ENCODE peak calls at places on chromosome 17, in four cellular contexts. G, P, C and V are unnamed samples.

GRCh38 chr17:29243792-29244191 is 2.9 kb upstream of the CRYBA1 start:
- DNase-seq in G (no peak), P (no peak), C (no peak), V (no peak)

GRCh38 chr17:57619061-57619937 is 125.8 kb downstream of the CCDC182 start:
- DNase-seq in G (no peak), P (no peak), C (no peak), V (no peak)

GRCh38 chr17:16919663-16920627 is 52.0 kb downstream of the TNFRSF13B start:
- DNase-seq in G (peak), P (peak), C (no peak), V (peak)

GRCh38 chr17:37610971-37611370 is 1.8 kb upstream of the SYNRG start:
- DNase-seq in G (no peak), P (no peak), C (no peak), V (no peak)

GRCh38 chr17:38453951-38454421 is 25.7 kb downstream of the ARHGAP23 start:
- DNase-seq in G (no peak), P (no peak), C (no peak), V (no peak)

GRCh38 chr17:72518810-72519597 is 398.2 kb downstream of the SOX9 start:
- DNase-seq in G (no peak), P (no peak), C (no peak), V (no peak)

GRCh38 chr17:32486091-32486700 is 597 bp upstream of the CDK5R1 start:
- DNase-seq in G (peak), P (no peak), C (peak), V (peak)

GRCh38 chr17:48724241-48725004 is 1.4 kb downstream of the PRAC2 start:
- DNase-seq in G (peak), P (no peak), C (no peak), V (no peak)

GRCh38 chr17:41131979-41132378 is 8.0 kb upstream of the KRTAP4-12 start:
- DNase-seq in G (no peak), P (no peak), C (no peak), V (no peak)

GRCh38 chr17:31521632-31522283 is 130.3 kb downstream of the RAB11FIP4 start:
- DNase-seq in G (no peak), P (no peak), C (no peak), V (no peak)

GRCh38 chr17:6509295-6509771 is 47.0 kb downstream of the PITPNM3 start:
- DNase-seq in G (no peak), P (no peak), C (no peak), V (no peak)

GRCh38 chr17:16459850-16460550 is 32.0 kb downstream of the LRRC75A start:
- DNase-seq in G (no peak), P (no peak), C (no peak), V (no peak)

GRCh38 chr17:77528516-77529327 is 388.0 kb downstream of the SEC14L1 start:
- DNase-seq in G (no peak), P (no peak), C (no peak), V (no peak)

GRCh38 chr17:26731005-26731921 is 562.7 kb upstream of the WSB1 start:
- DNase-seq in G (no peak), P (peak), C (no peak), V (no peak)

GRCh38 chr17:56169621-56170020 is 16.3 kb downstream of the ANKFN1 start:
- DNase-seq in G (no peak), P (no peak), C (no peak), V (no peak)

GRCh38 chr17:7484964-7485377 is 805 bp downstream of the POLR2A start:
- DNase-seq in G (no peak), P (no peak), C (no peak), V (no peak)

GRCh38 chr17:77400445-77400870 is 259.7 kb downstream of the SEC14L1 start:
- DNase-seq in G (no peak), P (no peak), C (no peak), V (no peak)

GRCh38 chr17:53749178-53749577 is 73.5 kb upstream of the KIF2B start:
- DNase-seq in G (no peak), P (no peak), C (no peak), V (no peak)

GRCh38 chr17:8186787-8187516 is 3.0 kb downstream of the BORCS6 start:
- DNase-seq in G (peak), P (no peak), C (peak), V (peak)

GRCh38 chr17:1764274-1764673 is 2.4 kb downstream of the SERPINF1 start:
- DNase-seq in G (peak), P (no peak), C (no peak), V (peak)
- H3K27ac ChIP-seq in G (peak), P (peak), C (no peak), V (peak)

GRCh38 chr17:44223574-44224046 is 4.1 kb upstream of the UBTF start:
- DNase-seq in G (peak), P (no peak), C (no peak), V (no peak)

GRCh38 chr17:44222112-44222869 is 2.8 kb upstream of the UBTF start:
- DNase-seq in G (peak), P (no peak), C (peak), V (no peak)

GRCh38 chr17:44221072-44221861 is 1.8 kb upstream of the UBTF start:
- DNase-seq in G (peak), P (no peak), C (peak), V (peak)

GRCh38 chr17:44220211-44221071 is 966 bp upstream of the UBTF start:
- DNase-seq in G (peak), P (no peak), C (no peak), V (no peak)

DNA sequence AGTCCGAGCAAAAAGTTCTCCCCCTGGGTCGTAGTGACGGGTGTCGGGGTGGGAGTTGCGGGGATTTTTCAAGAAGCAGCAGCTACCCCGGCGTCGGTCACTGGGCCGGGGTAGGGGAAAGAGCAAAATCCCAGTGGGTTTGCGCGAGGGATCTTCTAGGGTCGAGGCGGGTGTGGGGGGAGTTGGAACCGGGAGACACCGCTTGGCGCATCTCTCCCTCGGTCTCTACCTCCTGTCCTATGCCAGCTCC is 2.3 kb upstream of the UBTF start:
- DNase-seq in G (no peak), P (no peak), C (no peak), V (no peak)
- H3K27ac ChIP-seq in G (peak), P (peak), C (peak), V (peak)

DNA sequence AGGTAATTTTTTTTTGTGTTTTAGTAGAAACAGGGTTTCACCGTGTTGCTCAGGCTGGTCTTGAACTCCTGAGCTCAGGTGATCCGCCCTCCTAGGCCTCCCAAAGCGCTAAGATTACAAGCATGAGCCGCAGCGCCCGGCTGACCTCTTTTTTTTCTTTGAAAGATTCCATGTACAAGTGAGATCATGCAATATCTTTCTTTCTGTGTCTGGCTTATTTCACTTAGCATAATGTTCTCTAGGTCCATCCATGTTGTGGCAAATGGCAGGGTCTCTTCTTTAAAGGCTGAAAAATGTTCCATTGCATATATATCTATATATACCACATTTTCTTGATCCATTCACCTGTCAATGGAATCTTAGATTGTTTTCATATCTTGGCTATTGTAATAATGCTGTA is 255.0 kb upstream of the MYOCD start:
- DNase-seq in G (no peak), P (no peak), C (no peak), V (no peak)
- H3K27ac ChIP-seq in G (no peak), P (no peak), C (no peak), V (no peak)

GRCh38 chr17:74135391-74136167 is 67.9 kb upstream of the RPL38 start:
- DNase-seq in G (no peak), P (no peak), C (no peak), V (no peak)
- H3K27ac ChIP-seq in G (no peak), P (no peak), C (no peak), V (no peak)

DNA sequence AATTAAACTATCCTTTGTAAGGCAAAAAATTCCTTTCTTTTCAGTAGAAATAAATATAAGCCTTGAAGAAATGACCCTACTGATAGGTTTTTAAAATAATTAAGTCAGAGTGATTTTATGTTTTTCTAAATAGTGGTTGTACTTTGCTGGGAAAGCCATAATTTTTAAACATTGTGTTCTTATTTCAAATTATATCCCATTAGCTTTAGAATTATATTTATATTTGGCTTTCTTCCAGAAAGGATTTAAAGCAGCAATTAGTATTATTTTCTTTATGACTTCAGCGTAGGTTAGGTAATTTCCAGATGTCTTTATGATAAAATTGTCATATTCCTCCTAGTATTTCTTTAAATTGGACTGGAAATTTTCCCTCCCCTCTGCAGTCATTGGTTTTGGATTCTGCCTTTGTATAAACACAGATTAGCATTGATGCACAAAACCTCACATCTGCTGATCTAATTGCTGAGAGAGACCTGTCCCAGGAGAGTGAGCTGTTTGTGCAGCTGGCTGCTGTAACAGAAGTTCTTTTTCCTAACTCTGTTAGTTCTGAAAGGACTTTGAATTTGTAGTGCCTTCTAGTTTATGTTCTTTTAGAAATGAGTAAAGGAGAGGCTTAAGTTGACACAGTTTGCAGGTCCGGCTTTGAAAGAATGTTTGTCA is 45.3 kb upstream of the KPNB1 start:
- DNase-seq in G (peak), P (no peak), C (no peak), V (no peak)
- H3K27ac ChIP-seq in G (peak), P (no peak), C (no peak), V (peak)

GRCh38 chr17:81221842-81222619 is 734 bp downstream of the CEP131 start:
- DNase-seq in G (no peak), P (no peak), C (no peak), V (no peak)

GRCh38 chr17:81222620-81222905 is 202 bp downstream of the CEP131 start:
- DNase-seq in G (no peak), P (no peak), C (no peak), V (no peak)

GRCh38 chr17:81221371-81221841 is 1.4 kb downstream of the CEP131 start:
- DNase-seq in G (no peak), P (no peak), C (no peak), V (no peak)

GRCh38 chr17:81222906-81223757 is at the start of gene CEP131:
- DNase-seq in G (peak), P (no peak), C (peak), V (peak)

GRCh38 chr17:81223758-81224122 is 975 bp upstream of the CEP131 start:
- DNase-seq in G (no peak), P (no peak), C (no peak), V (no peak)
- H3K27ac ChIP-seq in G (peak), P (peak), C (no peak), V (no peak)

GRCh38 chr17:62216847-62217246 is 151.8 kb upstream of the MED13 start:
- DNase-seq in G (no peak), P (no peak), C (no peak), V (no peak)

GRCh38 chr17:62219500-62219899 is 154.4 kb upstream of the MED13 start:
- DNase-seq in G (no peak), P (no peak), C (no peak), V (no peak)
- H3K27ac ChIP-seq in G (no peak), P (no peak), C (no peak), V (no peak)

GRCh38 chr17:2388020-2388704 is 12.7 kb downstream of the MNT start:
- DNase-seq in G (no peak), P (no peak), C (no peak), V (no peak)
- H3K27ac ChIP-seq in G (no peak), P (no peak), C (no peak), V (no peak)

DNA sequence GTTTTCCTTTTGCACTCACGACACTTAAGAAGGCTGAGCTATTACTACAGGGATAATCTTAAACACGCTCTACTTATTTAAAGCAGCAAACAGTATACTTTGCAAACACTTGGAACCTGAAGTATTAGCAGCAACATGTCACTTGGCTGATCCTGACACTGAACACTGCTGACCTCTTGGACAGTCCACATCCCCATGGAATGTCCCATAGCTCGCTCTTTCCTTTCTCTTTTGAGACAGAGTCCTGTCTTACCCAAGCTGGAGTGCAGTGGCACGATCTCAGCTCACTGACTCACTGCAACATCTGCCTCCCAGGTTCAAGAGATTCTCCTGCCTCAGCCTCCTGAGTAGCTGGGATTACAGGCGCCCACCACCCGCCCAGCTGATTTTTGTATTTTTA is 26.4 kb downstream of the SMYD4 start:
- DNase-seq in G (no peak), P (no peak), C (no peak), V (no peak)
- H3K27ac ChIP-seq in G (no peak), P (no peak), C (no peak), V (no peak)

GRCh38 chr17:67479119-67479517 is 102.0 kb downstream of the PITPNC1 start:
- DNase-seq in G (no peak), P (no peak), C (no peak), V (no peak)

GRCh38 chr17:67477687-67478086 is 100.6 kb downstream of the PITPNC1 start:
- DNase-seq in G (no peak), P (no peak), C (no peak), V (no peak)

GRCh38 chr17:67475161-67475887 is 98.2 kb downstream of the PITPNC1 start:
- DNase-seq in G (peak), P (no peak), C (peak), V (peak)

GRCh38 chr17:67476787-67477335 is 99.8 kb downstream of the PITPNC1 start:
- DNase-seq in G (no peak), P (no peak), C (no peak), V (no peak)

DNA sequence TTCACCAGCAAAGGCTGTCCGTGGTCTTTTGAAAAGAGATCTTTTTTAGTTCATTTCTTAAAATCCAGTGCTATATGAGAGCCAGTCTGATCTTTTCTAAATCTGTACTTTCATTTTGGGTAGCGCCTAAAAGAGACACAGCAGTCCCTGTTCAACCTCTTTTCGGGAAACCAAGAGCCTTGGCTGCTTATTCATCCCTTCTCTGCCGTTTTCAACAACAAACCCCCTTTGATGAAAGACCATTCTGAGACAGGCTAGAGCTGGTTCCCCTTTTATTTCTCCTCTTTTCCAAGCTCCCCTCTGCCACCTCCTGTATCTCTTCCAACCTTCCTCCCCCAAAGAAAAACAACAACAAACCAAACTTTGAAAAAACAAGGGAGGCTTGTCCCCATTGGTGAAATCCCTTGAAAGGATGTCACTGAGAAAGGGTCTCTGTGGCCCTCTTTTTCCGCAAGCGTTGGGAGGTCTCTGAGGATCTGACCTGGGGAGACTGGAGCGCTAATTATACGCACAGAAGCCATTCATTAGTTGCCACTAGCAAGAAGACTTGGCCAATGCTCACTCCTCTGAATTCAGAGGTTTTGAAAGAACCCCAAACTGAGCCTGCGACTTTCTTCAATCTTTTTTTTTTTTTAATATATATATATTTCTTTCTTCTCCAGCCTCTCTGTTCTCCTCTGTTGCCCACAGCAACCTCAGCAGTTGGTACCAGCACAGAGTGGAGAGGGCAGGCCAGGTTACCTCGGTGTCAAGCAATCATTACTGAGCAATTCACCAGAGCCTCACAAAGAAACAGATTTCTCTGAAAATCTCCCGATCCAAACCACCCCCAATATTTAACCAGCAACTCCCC is 101.4 kb downstream of the PITPNC1 start:
- DNase-seq in G (no peak), P (no peak), C (peak), V (no peak)
- H3K27ac ChIP-seq in G (no peak), P (peak), C (peak), V (peak)